ENCODE peak calls at places on chromosome 1, in six cellular contexts. X, F, W, Z, I and S are unnamed samples.

GRCh38 chr1:31752258-31752657 is 11.9 kb downstream of the ADGRB2 start:
- DNase-seq in X (no peak), F (no peak), W (no peak), Z (no peak), I (no peak), S (no peak)

GRCh38 chr1:189775343-189775742 is 702.3 kb downstream of the BRINP3 start:
- DNase-seq in X (no peak), F (no peak), W (no peak), Z (no peak), I (no peak), S (no peak)

GRCh38 chr1:43273708-43274107 is 3.9 kb downstream of the TMEM125 start:
- DNase-seq in X (no peak), F (no peak), W (no peak), Z (no peak), I (no peak), S (peak)

GRCh38 chr1:4825841-4826450 is 171.5 kb downstream of the AJAP1 start:
- DNase-seq in X (peak), F (peak), W (no peak), Z (peak), I (no peak), S (peak)

GRCh38 chr1:21944261-21945074 is 7.4 kb upstream of the HSPG2 start:
- DNase-seq in X (peak), F (no peak), W (no peak), Z (no peak), I (no peak), S (no peak)

GRCh38 chr1:209576392-209576791 is 7.1 kb upstream of the CAMK1G start:
- DNase-seq in X (no peak), F (no peak), W (no peak), Z (peak), I (no peak), S (no peak)

GRCh38 chr1:205430631-205431305 is 8.9 kb upstream of the LEMD1 start:
- DNase-seq in X (peak), F (peak), W (peak), Z (peak), I (peak), S (peak)

GRCh38 chr1:15328785-15329480 is 80.8 kb upstream of the EFHD2 start:
- DNase-seq in X (peak), F (peak), W (no peak), Z (no peak), I (peak), S (peak)

GRCh38 chr1:89518116-89518780 is 6.4 kb upstream of the LRRC8B start:
- DNase-seq in X (peak), F (no peak), W (no peak), Z (no peak), I (peak), S (no peak)